ENCODE peak calls at places on chromosomes 6 and 20, in five cellular contexts. I is hepatocyte, M is psoas muscle, N is brain microvascular endothelial cell, R is uterus. Q is an unnamed sample.

GRCh38 chr6:124962617-124963415 is 579 bp downstream of the RNF217 start:
- DNase-seq in I (peak; percentile 65), M (peak; percentile 68), N (no peak), R (peak; percentile 41), Q (peak; percentile 80)

GRCh38 chr6:87068804-87069203 is 26.1 kb downstream of the CGA start:
- DNase-seq in I (no peak), M (no peak), N (no peak), R (no peak), Q (no peak)

GRCh38 chr6:19723533-19723932 is 113.6 kb upstream of the ID4 start:
- DNase-seq in I (peak; percentile 6), M (no peak), N (peak; percentile 70), R (no peak), Q (no peak)

GRCh38 chr6:39568896-39569295 is 156.3 kb downstream of the KIF6 start:
- DNase-seq in I (no peak), M (no peak), N (peak; percentile 65), R (no peak), Q (no peak)

GRCh38 chr6:143743256-143744166 is 65.7 kb downstream of the PHACTR2 start:
- DNase-seq in I (peak; percentile 20), M (no peak), N (no peak), R (no peak), Q (no peak)

GRCh38 chr6:147204843-147205311 is 660 bp downstream of the STXBP5 start:
- DNase-seq in I (no peak), M (no peak), N (no peak), R (no peak), Q (no peak)

GRCh38 chr6:5286780-5287179 is 25.5 kb downstream of the FARS2 start:
- DNase-seq in I (no peak), M (no peak), N (no peak), R (no peak), Q (no peak)

GRCh38 chr20:46343358-46344357 is 35.4 kb upstream of the CDH22 start:
- DNase-seq in I (no peak), M (no peak), N (no peak), R (no peak), Q (no peak)

GRCh38 chr6:37794825-37795224 is 24.7 kb upstream of the ZFAND3 start:
- DNase-seq in I (no peak), M (no peak), N (no peak), R (no peak), Q (no peak)

GRCh38 chr20:24773751-24774201 is 175.3 kb upstream of the CST7 start:
- DNase-seq in I (peak; percentile 26), M (no peak), N (peak; percentile 67), R (no peak), Q (no peak)

GRCh38 chr6:21201673-21202430 is 391.7 kb upstream of the SOX4 start:
- DNase-seq in I (no peak), M (no peak), N (no peak), R (no peak), Q (no peak)

GRCh38 chr6:126198581-126198980 is 141.3 kb upstream of the CENPW start:
- DNase-seq in I (no peak), M (no peak), N (no peak), R (no peak), Q (no peak)

GRCh38 chr20:7499201-7499600 is 441.1 kb downstream of the HAO1 start:
- DNase-seq in I (no peak), M (no peak), N (no peak), R (no peak), Q (no peak)

GRCh38 chr6:167145468-167145867 is 12.3 kb downstream of the GPR31 start:
- DNase-seq in I (no peak), M (no peak), N (no peak), R (no peak), Q (no peak)

GRCh38 chr6:158518196-158519127 is 41.4 kb upstream of the TMEM181 start:
- DNase-seq in I (peak; percentile 72), M (no peak), N (peak; percentile 81), R (peak; percentile 44), Q (peak; percentile 91)

GRCh38 chr6:40738551-40738950 is 151.4 kb upstream of the LRFN2 start:
- DNase-seq in I (no peak), M (no peak), N (no peak), R (no peak), Q (no peak)

GRCh38 chr6:161257778-161258457 is 15.9 kb downstream of the AGPAT4 start:
- DNase-seq in I (no peak), M (no peak), N (peak; percentile 94), R (no peak), Q (no peak)

GRCh38 chr6:44023586-44024454 is 103.4 kb downstream of the MRPL14 start:
- DNase-seq in I (no peak), M (no peak), N (no peak), R (peak; percentile 13), Q (no peak)

GRCh38 chr6:83183082-83183828 is 9.8 kb downstream of the PGM3 start:
- DNase-seq in I (peak; percentile 65), M (no peak), N (peak; percentile 95), R (no peak), Q (no peak)

DNA sequence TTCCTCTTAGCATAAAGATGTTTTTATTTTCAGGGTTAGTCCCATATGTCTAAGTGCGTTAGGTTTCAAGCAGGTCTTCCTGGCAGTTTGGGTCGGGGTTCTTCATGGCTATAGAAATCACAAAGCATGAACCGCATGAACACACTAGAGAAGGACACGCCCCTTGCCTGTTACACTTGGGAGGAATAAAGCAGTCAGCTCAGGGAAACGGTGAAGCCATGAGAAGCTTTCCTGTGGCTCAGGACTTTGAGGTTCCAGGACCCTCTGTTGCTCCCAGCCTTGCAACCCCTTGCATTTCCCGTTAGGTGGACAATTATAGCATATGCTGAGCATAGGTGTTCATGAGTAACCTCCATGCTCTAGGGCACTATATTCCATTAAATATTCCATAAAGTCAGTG is 96.7 kb downstream of the SYCP2 start:
- DNase-seq in I (no peak), M (no peak), N (no peak), R (no peak), Q (peak; percentile 8)
- H3K4me3 ChIP-seq in I (no peak overlapping the region), M (no peak overlapping the region), N (no peak overlapping the region), R (no peak overlapping the region), Q (no peak overlapping the region)

GRCh38 chr6:32971581-32972352 is 3.4 kb downstream of the BRD2 start:
- DNase-seq in I (peak; percentile 99), M (peak; percentile 100), N (peak; percentile 100), R (peak; percentile 100), Q (peak; percentile 95)

GRCh38 chr6:32973144-32973854 is 4.9 kb downstream of the BRD2 start:
- DNase-seq in I (peak; percentile 72), M (no peak), N (no peak), R (no peak), Q (no peak)

GRCh38 chr6:32973934-32974333 is 5.5 kb downstream of the BRD2 start:
- DNase-seq in I (peak; percentile 29), M (no peak), N (peak; percentile 45), R (no peak), Q (no peak)

GRCh38 chr6:32971245-32971580 is 2.8 kb downstream of the BRD2 start:
- DNase-seq in I (no peak), M (no peak), N (no peak), R (no peak), Q (no peak)

DNA sequence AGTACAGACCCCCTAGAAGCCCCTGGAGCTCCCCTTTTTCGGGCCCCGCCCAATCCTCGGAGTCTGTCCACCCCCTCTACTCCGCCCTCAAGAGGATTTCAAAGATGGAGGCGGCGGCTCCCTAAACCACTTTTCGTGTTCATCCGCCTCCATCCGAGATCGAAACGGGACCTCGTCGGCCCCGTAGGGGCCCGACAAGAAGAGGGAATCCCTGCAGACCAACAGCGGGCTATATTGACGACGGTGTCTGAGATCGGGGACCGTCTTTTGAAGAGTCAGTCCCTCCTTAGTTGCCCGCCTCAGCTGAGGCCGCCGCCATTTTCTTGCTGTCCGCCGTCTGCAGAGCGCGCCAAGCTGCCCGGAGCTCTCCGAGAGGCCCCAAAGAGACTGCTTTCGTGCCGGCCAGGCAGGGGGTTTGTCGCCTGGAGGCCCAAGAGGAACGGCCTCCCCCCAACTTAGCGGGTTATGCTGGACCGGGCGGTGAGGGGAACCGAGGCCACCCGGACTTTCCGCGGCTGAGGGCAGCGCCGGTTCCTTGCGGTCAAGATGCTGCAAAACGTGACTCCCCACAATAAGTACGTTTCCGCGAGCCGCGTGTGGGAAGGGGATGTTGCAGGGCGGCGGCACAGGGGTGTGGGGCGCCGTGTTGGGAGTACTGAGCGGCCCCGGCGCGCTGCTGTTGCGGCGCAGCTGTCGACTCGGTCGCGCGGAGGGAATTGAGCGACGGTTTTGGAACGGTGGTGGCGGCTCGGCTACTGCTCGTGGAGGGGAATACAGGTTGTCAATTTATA is 4.2 kb downstream of the BRD2 start:
- DNase-seq in I (peak; percentile 37), M (no peak), N (no peak), R (peak; percentile 41), Q (peak; percentile 86)
- H3K36me3 ChIP-seq in I (no peaks in the 10 kb centered on the region), M (peaks cover 54% of the 10 kb centered on the region), N (peaks cover 53% of the 10 kb centered on the region), R (no peaks in the 10 kb centered on the region), Q (peaks cover 48% of the 10 kb centered on the region)

DNA sequence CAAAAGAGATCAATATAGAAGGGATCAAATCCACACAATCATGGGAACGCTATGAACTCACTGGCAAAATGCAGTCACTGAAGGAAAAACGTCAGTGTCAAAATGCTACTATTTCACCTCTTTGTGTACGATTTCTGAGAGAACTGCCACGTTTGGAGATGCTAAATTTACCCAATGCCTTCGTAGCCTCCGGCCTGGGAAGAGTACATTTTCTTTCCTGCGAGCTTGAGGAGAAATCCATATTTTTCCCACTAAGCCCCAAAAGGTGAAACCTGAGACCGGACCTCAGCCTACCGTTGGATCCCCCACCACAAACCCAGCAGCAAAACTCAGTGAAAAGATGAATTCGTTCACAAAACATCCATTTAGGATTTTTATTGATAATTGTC is 131.7 kb downstream of the GPX5 start:
- DNase-seq in I (no peak), M (no peak), N (no peak), R (no peak), Q (no peak)
- H3K4me3 ChIP-seq in I (peak overlapping the region; percentile 58), M (peak overlapping the region; percentile 51), N (peak overlapping the region; percentile 28), R (peak overlapping the region; percentile 43), Q (peak overlapping the region; percentile 36)

GRCh38 chr20:17904027-17904426 is 64.6 kb downstream of the SNX5 start:
- DNase-seq in I (no peak), M (no peak), N (no peak), R (no peak), Q (no peak)
- H3K36me3 ChIP-seq in I (no peaks in the 10 kb centered on the region), M (no peaks in the 10 kb centered on the region), N (no peaks in the 10 kb centered on the region), R (no peaks in the 10 kb centered on the region), Q (no peaks in the 10 kb centered on the region)

DNA sequence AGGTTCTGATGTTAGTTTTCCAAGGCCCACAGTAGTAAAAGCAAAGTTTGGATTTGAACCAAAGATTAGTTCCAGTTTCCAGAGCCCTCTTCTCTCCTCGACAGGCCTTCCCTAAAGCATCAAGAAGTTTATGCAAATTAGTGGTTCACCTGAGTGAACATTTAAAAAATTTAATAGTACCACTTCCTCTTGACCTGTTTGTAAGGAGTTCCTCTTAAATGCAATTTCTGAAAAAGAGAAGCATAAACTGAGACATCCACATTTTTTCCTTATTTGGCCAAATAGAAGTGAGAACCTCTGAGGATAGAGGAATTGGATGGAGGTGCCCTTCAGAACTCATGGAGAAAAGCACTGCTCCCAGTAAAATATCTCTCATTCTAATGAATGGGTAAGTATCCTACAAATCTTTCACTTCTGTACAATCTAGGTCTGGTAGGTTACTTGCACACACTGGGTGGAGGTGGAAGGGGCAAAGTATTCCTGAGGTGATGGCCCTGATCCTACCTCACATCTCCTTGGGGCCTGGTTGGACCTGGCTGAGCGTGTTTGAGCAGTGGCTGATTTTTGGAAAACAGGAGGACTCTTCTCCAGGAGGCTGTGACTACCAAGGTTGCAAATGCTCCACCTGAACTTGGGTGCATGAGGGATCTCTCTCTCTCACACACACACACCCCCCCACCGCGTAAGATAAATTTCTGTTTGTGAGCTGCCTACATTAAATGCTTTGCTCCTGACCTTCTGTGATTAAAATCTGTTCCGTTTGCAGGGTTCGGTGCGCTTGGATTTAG is 1.0 kb upstream of the DSE start:
- DNase-seq in I (no peak), M (no peak), N (no peak), R (no peak), Q (peak; percentile 31)
- H3K4me3 ChIP-seq in I (peak overlapping the region; percentile 71), M (peak overlapping the region; percentile 97), N (peak overlapping the region; percentile 93), R (peak overlapping the region; percentile 61), Q (peak overlapping the region; percentile 94)

GRCh38 chr20:44204156-44204831 is 6.3 kb downstream of the OSER1 start:
- DNase-seq in I (peak; percentile 42), M (no peak), N (peak; percentile 57), R (no peak), Q (no peak)
- H3K36me3 ChIP-seq in I (no peaks in the 10 kb centered on the region), M (peaks cover 59% of the 10 kb centered on the region), N (peaks cover 11% of the 10 kb centered on the region), R (no peaks in the 10 kb centered on the region), Q (peaks cover 9% of the 10 kb centered on the region)

Q was measured in H7.